ENCODE peak calls at places on chromosomes 16 and 17, in nine cellular contexts. One of them, this sample, is unnamed.

GRCh38 chr17:5468075-5468473 is 708 bp downstream of the DHX33 start:
- DNase-seq in activated CD8-positive, alpha-beta memory T cell treated with anti-CD3 and anti-CD28 coated beads, Interleukin-2, amount 50 U/mL, for 4 hours: peak; percentile 39
- DNase-seq in T1000: no peak
- DNase-seq in AG09319: no peak
- DNase-seq in activated naive CD4-positive, alpha-beta T cell: no peak
- DNase-seq in nucleus accumbens: peak; percentile 25
- DNase-seq in COR-L47: no peak
- DNase-seq in adrenal gland: no peak
- DNase-seq in AG08395: peak; percentile 7
- DNase-seq in this sample: peak; percentile 9

GRCh38 chr17:62998665-62999393 is 32.8 kb downstream of the TANC2 start:
- DNase-seq in AG08395: no peak
- DNase-seq in activated CD8-positive, alpha-beta memory T cell treated with anti-CD3 and anti-CD28 coated beads, Interleukin-2, amount 50 U/mL, for 4 hours: no peak
- DNase-seq in T1000: no peak
- DNase-seq in activated naive CD4-positive, alpha-beta T cell: no peak
- DNase-seq in COR-L47: no peak
- DNase-seq in AG09319: no peak
- DNase-seq in nucleus accumbens: no peak
- DNase-seq in adrenal gland: no peak
- DNase-seq in this sample: no peak

GRCh38 chr17:62756198-62756597 is 51.9 kb downstream of the MARCHF10 start:
- DNase-seq in AG09319: no peak
- DNase-seq in adrenal gland: no peak
- DNase-seq in nucleus accumbens: no peak
- DNase-seq in activated naive CD4-positive, alpha-beta T cell: no peak
- DNase-seq in COR-L47: no peak
- DNase-seq in AG08395: no peak
- DNase-seq in activated CD8-positive, alpha-beta memory T cell treated with anti-CD3 and anti-CD28 coated beads, Interleukin-2, amount 50 U/mL, for 4 hours: no peak
- DNase-seq in T1000: no peak
- DNase-seq in this sample: no peak

GRCh38 chr16:68732068-68732680 is 4.9 kb upstream of the CDH1 start:
- DNase-seq in activated naive CD4-positive, alpha-beta T cell: no peak
- DNase-seq in adrenal gland: peak; percentile 19
- DNase-seq in AG09319: no peak
- DNase-seq in COR-L47: peak; percentile 69
- DNase-seq in AG08395: no peak
- DNase-seq in activated CD8-positive, alpha-beta memory T cell treated with anti-CD3 and anti-CD28 coated beads, Interleukin-2, amount 50 U/mL, for 4 hours: no peak
- DNase-seq in nucleus accumbens: no peak
- DNase-seq in T1000: no peak
- DNase-seq in this sample: peak; percentile 75

GRCh38 chr16:88390760-88391496 is 8.2 kb downstream of the ZNF469 start:
- DNase-seq in T1000: no peak
- DNase-seq in COR-L47: no peak
- DNase-seq in activated CD8-positive, alpha-beta memory T cell treated with anti-CD3 and anti-CD28 coated beads, Interleukin-2, amount 50 U/mL, for 4 hours: no peak
- DNase-seq in nucleus accumbens: no peak
- DNase-seq in activated naive CD4-positive, alpha-beta T cell: no peak
- DNase-seq in adrenal gland: peak; percentile 32
- DNase-seq in AG08395: no peak
- DNase-seq in AG09319: no peak
- DNase-seq in this sample: no peak

GRCh38 chr17:80703109-80703508 is 158.5 kb downstream of the RPTOR start:
- DNase-seq in nucleus accumbens: no peak
- DNase-seq in activated naive CD4-positive, alpha-beta T cell: no peak
- DNase-seq in T1000: no peak
- DNase-seq in AG09319: no peak
- DNase-seq in activated CD8-positive, alpha-beta memory T cell treated with anti-CD3 and anti-CD28 coated beads, Interleukin-2, amount 50 U/mL, for 4 hours: no peak
- DNase-seq in COR-L47: no peak
- DNase-seq in adrenal gland: no peak
- DNase-seq in AG08395: no peak
- DNase-seq in this sample: no peak

GRCh38 chr17:50785942-50786570 is 18.7 kb upstream of the ANKRD40CL start:
- DNase-seq in nucleus accumbens: peak; percentile 6
- DNase-seq in T1000: no peak
- DNase-seq in activated naive CD4-positive, alpha-beta T cell: no peak
- DNase-seq in AG09319: peak; percentile 40
- DNase-seq in adrenal gland: no peak
- DNase-seq in COR-L47: no peak
- DNase-seq in AG08395: peak; percentile 56
- DNase-seq in activated CD8-positive, alpha-beta memory T cell treated with anti-CD3 and anti-CD28 coated beads, Interleukin-2, amount 50 U/mL, for 4 hours: no peak
- DNase-seq in this sample: no peak

GRCh38 chr16:1152651-1153259 is at the start of gene CACNA1H:
- DNase-seq in nucleus accumbens: peak; percentile 47
- DNase-seq in AG08395: peak; percentile 44
- DNase-seq in activated CD8-positive, alpha-beta memory T cell treated with anti-CD3 and anti-CD28 coated beads, Interleukin-2, amount 50 U/mL, for 4 hours: peak; percentile 74
- DNase-seq in T1000: no peak
- DNase-seq in adrenal gland: no peak
- DNase-seq in COR-L47: no peak
- DNase-seq in activated naive CD4-positive, alpha-beta T cell: no peak
- DNase-seq in AG09319: no peak
- DNase-seq in this sample: peak; percentile 56

GRCh38 chr17:29838961-29839360 is 91.1 kb downstream of the SSH2 start:
- DNase-seq in AG09319: no peak
- DNase-seq in adrenal gland: no peak
- DNase-seq in activated naive CD4-positive, alpha-beta T cell: no peak
- DNase-seq in nucleus accumbens: peak; percentile 20
- DNase-seq in AG08395: no peak
- DNase-seq in activated CD8-positive, alpha-beta memory T cell treated with anti-CD3 and anti-CD28 coated beads, Interleukin-2, amount 50 U/mL, for 4 hours: no peak
- DNase-seq in T1000: no peak
- DNase-seq in COR-L47: no peak
- DNase-seq in this sample: no peak

GRCh38 chr16:58661199-58661830 is 23.3 kb downstream of the SLC38A7 start:
- DNase-seq in COR-L47: peak; percentile 49
- DNase-seq in AG09319: peak; percentile 62
- DNase-seq in T1000: peak; percentile 22
- DNase-seq in AG08395: peak; percentile 95
- DNase-seq in adrenal gland: peak; percentile 90
- DNase-seq in activated naive CD4-positive, alpha-beta T cell: no peak
- DNase-seq in nucleus accumbens: peak; percentile 2
- DNase-seq in activated CD8-positive, alpha-beta memory T cell treated with anti-CD3 and anti-CD28 coated beads, Interleukin-2, amount 50 U/mL, for 4 hours: no peak
- DNase-seq in this sample: peak; percentile 97

GRCh38 chr16:55331648-55332185 is 7.7 kb downstream of the IRX6 start:
- DNase-seq in T1000: no peak
- DNase-seq in activated naive CD4-positive, alpha-beta T cell: no peak
- DNase-seq in AG08395: no peak
- DNase-seq in AG09319: no peak
- DNase-seq in adrenal gland: no peak
- DNase-seq in COR-L47: no peak
- DNase-seq in activated CD8-positive, alpha-beta memory T cell treated with anti-CD3 and anti-CD28 coated beads, Interleukin-2, amount 50 U/mL, for 4 hours: no peak
- DNase-seq in nucleus accumbens: no peak
- DNase-seq in this sample: no peak

GRCh38 chr16:73166972-73167550 is 119.1 kb upstream of the ZFHX3 start:
- DNase-seq in AG08395: no peak
- DNase-seq in activated CD8-positive, alpha-beta memory T cell treated with anti-CD3 and anti-CD28 coated beads, Interleukin-2, amount 50 U/mL, for 4 hours: no peak
- DNase-seq in adrenal gland: no peak
- DNase-seq in T1000: no peak
- DNase-seq in COR-L47: no peak
- DNase-seq in nucleus accumbens: no peak
- DNase-seq in activated naive CD4-positive, alpha-beta T cell: no peak
- DNase-seq in AG09319: no peak
- DNase-seq in this sample: no peak

GRCh38 chr17:489758-490329 is 137.2 kb upstream of the RPH3AL start:
- DNase-seq in adrenal gland: peak; percentile 33
- DNase-seq in activated CD8-positive, alpha-beta memory T cell treated with anti-CD3 and anti-CD28 coated beads, Interleukin-2, amount 50 U/mL, for 4 hours: peak; percentile 46
- DNase-seq in nucleus accumbens: no peak
- DNase-seq in T1000: no peak
- DNase-seq in AG08395: peak; percentile 46
- DNase-seq in activated naive CD4-positive, alpha-beta T cell: no peak
- DNase-seq in COR-L47: no peak
- DNase-seq in AG09319: no peak
- DNase-seq in this sample: peak; percentile 63

GRCh38 chr16:50910698-50911025 is 168.8 kb downstream of the CYLD start:
- DNase-seq in T1000: no peak
- DNase-seq in COR-L47: no peak
- DNase-seq in nucleus accumbens: no peak
- DNase-seq in adrenal gland: no peak
- DNase-seq in AG09319: no peak
- DNase-seq in AG08395: no peak
- DNase-seq in activated naive CD4-positive, alpha-beta T cell: no peak
- DNase-seq in activated CD8-positive, alpha-beta memory T cell treated with anti-CD3 and anti-CD28 coated beads, Interleukin-2, amount 50 U/mL, for 4 hours: no peak
- DNase-seq in this sample: no peak

GRCh38 chr16:21950782-21951521 is 2.2 kb upstream of the UQCRC2 start:
- DNase-seq in adrenal gland: no peak
- DNase-seq in nucleus accumbens: no peak
- DNase-seq in activated naive CD4-positive, alpha-beta T cell: no peak
- DNase-seq in T1000: no peak
- DNase-seq in AG08395: peak; percentile 41
- DNase-seq in COR-L47: peak; percentile 8
- DNase-seq in activated CD8-positive, alpha-beta memory T cell treated with anti-CD3 and anti-CD28 coated beads, Interleukin-2, amount 50 U/mL, for 4 hours: no peak
- DNase-seq in AG09319: no peak
- DNase-seq in this sample: peak; percentile 8

GRCh38 chr17:59727817-59728533 is 20.5 kb downstream of the VMP1 start:
- DNase-seq in T1000: no peak
- DNase-seq in adrenal gland: no peak
- DNase-seq in AG09319: no peak
- DNase-seq in nucleus accumbens: no peak
- DNase-seq in COR-L47: no peak
- DNase-seq in activated CD8-positive, alpha-beta memory T cell treated with anti-CD3 and anti-CD28 coated beads, Interleukin-2, amount 50 U/mL, for 4 hours: no peak
- DNase-seq in activated naive CD4-positive, alpha-beta T cell: no peak
- DNase-seq in AG08395: no peak
- DNase-seq in this sample: no peak

GRCh38 chr16:14473488-14473887 is 156.6 kb downstream of the PARN start:
- DNase-seq in AG09319: no peak
- DNase-seq in nucleus accumbens: no peak
- DNase-seq in adrenal gland: no peak
- DNase-seq in T1000: no peak
- DNase-seq in COR-L47: no peak
- DNase-seq in activated naive CD4-positive, alpha-beta T cell: no peak
- DNase-seq in AG08395: no peak
- DNase-seq in activated CD8-positive, alpha-beta memory T cell treated with anti-CD3 and anti-CD28 coated beads, Interleukin-2, amount 50 U/mL, for 4 hours: no peak
- DNase-seq in this sample: no peak

GRCh38 chr17:7856081-7856791 is 1.1 kb downstream of the NAA38 start:
- DNase-seq in COR-L47: no peak
- DNase-seq in nucleus accumbens: no peak
- DNase-seq in AG08395: no peak
- DNase-seq in AG09319: no peak
- DNase-seq in activated CD8-positive, alpha-beta memory T cell treated with anti-CD3 and anti-CD28 coated beads, Interleukin-2, amount 50 U/mL, for 4 hours: peak; percentile 58
- DNase-seq in T1000: peak; percentile 22
- DNase-seq in activated naive CD4-positive, alpha-beta T cell: no peak
- DNase-seq in adrenal gland: peak; percentile 77
- DNase-seq in this sample: no peak

GRCh38 chr16:1772362-1772907 is at the start of gene EME2:
- DNase-seq in nucleus accumbens: peak; percentile 54
- DNase-seq in AG08395: no peak
- DNase-seq in AG09319: no peak
- DNase-seq in activated naive CD4-positive, alpha-beta T cell: no peak
- DNase-seq in T1000: no peak
- DNase-seq in COR-L47: no peak
- DNase-seq in adrenal gland: peak; percentile 66
- DNase-seq in activated CD8-positive, alpha-beta memory T cell treated with anti-CD3 and anti-CD28 coated beads, Interleukin-2, amount 50 U/mL, for 4 hours: peak; percentile 46
- DNase-seq in this sample: no peak

GRCh38 chr17:81043725-81044427 is 8.9 kb downstream of the BAIAP2 start:
- DNase-seq in T1000: no peak
- DNase-seq in adrenal gland: peak; percentile 67
- DNase-seq in activated CD8-positive, alpha-beta memory T cell treated with anti-CD3 and anti-CD28 coated beads, Interleukin-2, amount 50 U/mL, for 4 hours: no peak
- DNase-seq in nucleus accumbens: no peak
- DNase-seq in AG09319: no peak
- DNase-seq in COR-L47: no peak
- DNase-seq in AG08395: no peak
- DNase-seq in activated naive CD4-positive, alpha-beta T cell: no peak
- DNase-seq in this sample: peak; percentile 88

GRCh38 chr16:57531253-57531575 is 5.2 kb downstream of the CCDC102A start:
- DNase-seq in adrenal gland: no peak
- DNase-seq in T1000: no peak
- DNase-seq in AG09319: no peak
- DNase-seq in COR-L47: no peak
- DNase-seq in AG08395: no peak
- DNase-seq in activated naive CD4-positive, alpha-beta T cell: no peak
- DNase-seq in nucleus accumbens: no peak
- DNase-seq in activated CD8-positive, alpha-beta memory T cell treated with anti-CD3 and anti-CD28 coated beads, Interleukin-2, amount 50 U/mL, for 4 hours: no peak
- DNase-seq in this sample: no peak

GRCh38 chr16:23742761-23743160 is 12.1 kb upstream of the CHP2 start:
- DNase-seq in activated naive CD4-positive, alpha-beta T cell: no peak
- DNase-seq in T1000: no peak
- DNase-seq in AG08395: no peak
- DNase-seq in activated CD8-positive, alpha-beta memory T cell treated with anti-CD3 and anti-CD28 coated beads, Interleukin-2, amount 50 U/mL, for 4 hours: no peak
- DNase-seq in nucleus accumbens: no peak
- DNase-seq in AG09319: no peak
- DNase-seq in COR-L47: no peak
- DNase-seq in adrenal gland: no peak
- DNase-seq in this sample: no peak

GRCh38 chr17:19348806-19349205 is 13.7 kb downstream of the B9D1 start:
- DNase-seq in adrenal gland: peak; percentile 12
- DNase-seq in T1000: no peak
- DNase-seq in activated naive CD4-positive, alpha-beta T cell: no peak
- DNase-seq in COR-L47: no peak
- DNase-seq in AG08395: no peak
- DNase-seq in AG09319: no peak
- DNase-seq in nucleus accumbens: no peak
- DNase-seq in activated CD8-positive, alpha-beta memory T cell treated with anti-CD3 and anti-CD28 coated beads, Interleukin-2, amount 50 U/mL, for 4 hours: no peak
- DNase-seq in this sample: no peak

GRCh38 chr17:37429039-37429438 is 22.4 kb downstream of the TADA2A start:
- DNase-seq in AG09319: no peak
- DNase-seq in adrenal gland: no peak
- DNase-seq in activated naive CD4-positive, alpha-beta T cell: no peak
- DNase-seq in nucleus accumbens: no peak
- DNase-seq in COR-L47: no peak
- DNase-seq in T1000: no peak
- DNase-seq in AG08395: no peak
- DNase-seq in activated CD8-positive, alpha-beta memory T cell treated with anti-CD3 and anti-CD28 coated beads, Interleukin-2, amount 50 U/mL, for 4 hours: no peak
- DNase-seq in this sample: no peak

GRCh38 chr16:84741351-84741791 is 41.6 kb downstream of the USP10 start:
- DNase-seq in T1000: no peak
- DNase-seq in COR-L47: no peak
- DNase-seq in activated naive CD4-positive, alpha-beta T cell: no peak
- DNase-seq in nucleus accumbens: peak; percentile 50
- DNase-seq in activated CD8-positive, alpha-beta memory T cell treated with anti-CD3 and anti-CD28 coated beads, Interleukin-2, amount 50 U/mL, for 4 hours: no peak
- DNase-seq in AG09319: no peak
- DNase-seq in adrenal gland: peak; percentile 39
- DNase-seq in AG08395: peak; percentile 53
- DNase-seq in this sample: no peak

GRCh38 chr16:58339452-58339938 is 44.7 kb upstream of the PRSS54 start:
- DNase-seq in AG08395: peak; percentile 35
- DNase-seq in nucleus accumbens: no peak
- DNase-seq in activated naive CD4-positive, alpha-beta T cell: no peak
- DNase-seq in T1000: no peak
- DNase-seq in activated CD8-positive, alpha-beta memory T cell treated with anti-CD3 and anti-CD28 coated beads, Interleukin-2, amount 50 U/mL, for 4 hours: no peak
- DNase-seq in adrenal gland: peak; percentile 40
- DNase-seq in COR-L47: peak; percentile 11
- DNase-seq in AG09319: no peak
- DNase-seq in this sample: peak; percentile 59

GRCh38 chr17:75601057-75601987 is 13.7 kb downstream of the MYO15B start:
- DNase-seq in nucleus accumbens: peak; percentile 4
- DNase-seq in T1000: no peak
- DNase-seq in AG08395: peak; percentile 56
- DNase-seq in COR-L47: peak; percentile 33
- DNase-seq in adrenal gland: peak; percentile 66
- DNase-seq in activated naive CD4-positive, alpha-beta T cell: no peak
- DNase-seq in activated CD8-positive, alpha-beta memory T cell treated with anti-CD3 and anti-CD28 coated beads, Interleukin-2, amount 50 U/mL, for 4 hours: peak; percentile 57
- DNase-seq in AG09319: no peak
- DNase-seq in this sample: peak; percentile 63

GRCh38 chr17:79626156-79626890 is 15.5 kb upstream of the RBFOX3 start:
- DNase-seq in AG09319: no peak
- DNase-seq in activated CD8-positive, alpha-beta memory T cell treated with anti-CD3 and anti-CD28 coated beads, Interleukin-2, amount 50 U/mL, for 4 hours: no peak
- DNase-seq in COR-L47: no peak
- DNase-seq in nucleus accumbens: no peak
- DNase-seq in activated naive CD4-positive, alpha-beta T cell: no peak
- DNase-seq in adrenal gland: peak; percentile 7
- DNase-seq in AG08395: no peak
- DNase-seq in T1000: no peak
- DNase-seq in this sample: no peak

This sample was measured in HTR-8/SVneo.